ENCODE peak calls at places on chromosomes 13 and 19, in eight cellular contexts. One of them, this sample, is unnamed.

GRCh38 chr13:44815507-44816074 is 173.7 kb downstream of the NUFIP1 start:
- DNase-seq in fibroblast of lung: peak
- DNase-seq in stimulated activated CD4-positive, alpha-beta T cell treated with anti-CD3 and anti-CD28 coated beads, TNF-alpha, amount 100 ng/mL, for 4 hours: no peak
- DNase-seq in activated naive CD8-positive, alpha-beta T cell treated with anti-CD3 and anti-CD28 coated beads, Interleukin-2, amount 50 U/mL, for 24 hours: peak
- DNase-seq in cardiac muscle cell: peak
- DNase-seq in H54: peak
- DNase-seq in T1000: peak
- DNase-seq in activated CD8-positive, alpha-beta memory T cell treated with anti-CD3 and anti-CD28 coated beads for 48 hours: no peak
- DNase-seq in this sample: no peak

GRCh38 chr13:113448885-113449692 is 4.2 kb downstream of the ADPRHL1 start:
- DNase-seq in fibroblast of lung: no peak
- DNase-seq in stimulated activated CD4-positive, alpha-beta T cell treated with anti-CD3 and anti-CD28 coated beads, TNF-alpha, amount 100 ng/mL, for 4 hours: no peak
- DNase-seq in activated naive CD8-positive, alpha-beta T cell treated with anti-CD3 and anti-CD28 coated beads, Interleukin-2, amount 50 U/mL, for 24 hours: peak
- DNase-seq in cardiac muscle cell: no peak
- DNase-seq in H54: no peak
- DNase-seq in T1000: peak
- DNase-seq in activated CD8-positive, alpha-beta memory T cell treated with anti-CD3 and anti-CD28 coated beads for 48 hours: no peak
- DNase-seq in this sample: no peak

GRCh38 chr19:29860492-29860891 is 48.7 kb downstream of the CCNE1 start:
- DNase-seq in fibroblast of lung: no peak
- DNase-seq in stimulated activated CD4-positive, alpha-beta T cell treated with anti-CD3 and anti-CD28 coated beads, TNF-alpha, amount 100 ng/mL, for 4 hours: no peak
- DNase-seq in activated naive CD8-positive, alpha-beta T cell treated with anti-CD3 and anti-CD28 coated beads, Interleukin-2, amount 50 U/mL, for 24 hours: no peak
- DNase-seq in cardiac muscle cell: no peak
- DNase-seq in H54: no peak
- DNase-seq in T1000: no peak
- DNase-seq in activated CD8-positive, alpha-beta memory T cell treated with anti-CD3 and anti-CD28 coated beads for 48 hours: no peak
- DNase-seq in this sample: no peak

GRCh38 chr13:110652231-110652730 is 36.9 kb downstream of the NAXD start:
- DNase-seq in fibroblast of lung: no peak
- DNase-seq in stimulated activated CD4-positive, alpha-beta T cell treated with anti-CD3 and anti-CD28 coated beads, TNF-alpha, amount 100 ng/mL, for 4 hours: no peak
- DNase-seq in activated naive CD8-positive, alpha-beta T cell treated with anti-CD3 and anti-CD28 coated beads, Interleukin-2, amount 50 U/mL, for 24 hours: no peak
- DNase-seq in cardiac muscle cell: no peak
- DNase-seq in H54: no peak
- DNase-seq in T1000: no peak
- DNase-seq in activated CD8-positive, alpha-beta memory T cell treated with anti-CD3 and anti-CD28 coated beads for 48 hours: no peak
- DNase-seq in this sample: peak

GRCh38 chr13:109764474-109765292 is 21.7 kb downstream of the IRS2 start:
- DNase-seq in fibroblast of lung: peak
- DNase-seq in stimulated activated CD4-positive, alpha-beta T cell treated with anti-CD3 and anti-CD28 coated beads, TNF-alpha, amount 100 ng/mL, for 4 hours: no peak
- DNase-seq in activated naive CD8-positive, alpha-beta T cell treated with anti-CD3 and anti-CD28 coated beads, Interleukin-2, amount 50 U/mL, for 24 hours: peak
- DNase-seq in cardiac muscle cell: no peak
- DNase-seq in H54: no peak
- DNase-seq in T1000: no peak
- DNase-seq in activated CD8-positive, alpha-beta memory T cell treated with anti-CD3 and anti-CD28 coated beads for 48 hours: no peak
- DNase-seq in this sample: no peak

GRCh38 chr13:36211567-36211966 is 2.8 kb downstream of the SOHLH2 start:
- DNase-seq in fibroblast of lung: no peak
- DNase-seq in stimulated activated CD4-positive, alpha-beta T cell treated with anti-CD3 and anti-CD28 coated beads, TNF-alpha, amount 100 ng/mL, for 4 hours: no peak
- DNase-seq in activated naive CD8-positive, alpha-beta T cell treated with anti-CD3 and anti-CD28 coated beads, Interleukin-2, amount 50 U/mL, for 24 hours: no peak
- DNase-seq in cardiac muscle cell: no peak
- DNase-seq in H54: no peak
- DNase-seq in T1000: no peak
- DNase-seq in activated CD8-positive, alpha-beta memory T cell treated with anti-CD3 and anti-CD28 coated beads for 48 hours: no peak
- DNase-seq in this sample: no peak

GRCh38 chr19:1268392-1269064 is 604 bp upstream of the CIRBP start:
- DNase-seq in fibroblast of lung: no peak
- DNase-seq in stimulated activated CD4-positive, alpha-beta T cell treated with anti-CD3 and anti-CD28 coated beads, TNF-alpha, amount 100 ng/mL, for 4 hours: no peak
- DNase-seq in activated naive CD8-positive, alpha-beta T cell treated with anti-CD3 and anti-CD28 coated beads, Interleukin-2, amount 50 U/mL, for 24 hours: no peak
- DNase-seq in cardiac muscle cell: no peak
- DNase-seq in H54: no peak
- DNase-seq in T1000: no peak
- DNase-seq in activated CD8-positive, alpha-beta memory T cell treated with anti-CD3 and anti-CD28 coated beads for 48 hours: no peak
- DNase-seq in this sample: no peak

GRCh38 chr19:33235996-33236350 is 10.3 kb upstream of the SLC7A10 start:
- DNase-seq in fibroblast of lung: no peak
- DNase-seq in stimulated activated CD4-positive, alpha-beta T cell treated with anti-CD3 and anti-CD28 coated beads, TNF-alpha, amount 100 ng/mL, for 4 hours: no peak
- DNase-seq in activated naive CD8-positive, alpha-beta T cell treated with anti-CD3 and anti-CD28 coated beads, Interleukin-2, amount 50 U/mL, for 24 hours: no peak
- DNase-seq in cardiac muscle cell: no peak
- DNase-seq in H54: no peak
- DNase-seq in T1000: no peak
- DNase-seq in activated CD8-positive, alpha-beta memory T cell treated with anti-CD3 and anti-CD28 coated beads for 48 hours: no peak
- DNase-seq in this sample: no peak

GRCh38 chr13:44818428-44818827 is 170.8 kb downstream of the NUFIP1 start:
- DNase-seq in fibroblast of lung: no peak
- DNase-seq in stimulated activated CD4-positive, alpha-beta T cell treated with anti-CD3 and anti-CD28 coated beads, TNF-alpha, amount 100 ng/mL, for 4 hours: no peak
- DNase-seq in activated naive CD8-positive, alpha-beta T cell treated with anti-CD3 and anti-CD28 coated beads, Interleukin-2, amount 50 U/mL, for 24 hours: no peak
- DNase-seq in cardiac muscle cell: peak
- DNase-seq in H54: no peak
- DNase-seq in T1000: no peak
- DNase-seq in activated CD8-positive, alpha-beta memory T cell treated with anti-CD3 and anti-CD28 coated beads for 48 hours: no peak
- DNase-seq in this sample: no peak

GRCh38 chr19:48121066-48121465 is 10.4 kb upstream of the PLA2G4C start:
- DNase-seq in fibroblast of lung: no peak
- DNase-seq in stimulated activated CD4-positive, alpha-beta T cell treated with anti-CD3 and anti-CD28 coated beads, TNF-alpha, amount 100 ng/mL, for 4 hours: no peak
- DNase-seq in activated naive CD8-positive, alpha-beta T cell treated with anti-CD3 and anti-CD28 coated beads, Interleukin-2, amount 50 U/mL, for 24 hours: no peak
- DNase-seq in cardiac muscle cell: no peak
- DNase-seq in H54: no peak
- DNase-seq in T1000: no peak
- DNase-seq in activated CD8-positive, alpha-beta memory T cell treated with anti-CD3 and anti-CD28 coated beads for 48 hours: no peak
- DNase-seq in this sample: no peak

GRCh38 chr19:33191501-33191900 is 2.6 kb upstream of the LRP3 start:
- DNase-seq in fibroblast of lung: no peak
- DNase-seq in stimulated activated CD4-positive, alpha-beta T cell treated with anti-CD3 and anti-CD28 coated beads, TNF-alpha, amount 100 ng/mL, for 4 hours: no peak
- DNase-seq in activated naive CD8-positive, alpha-beta T cell treated with anti-CD3 and anti-CD28 coated beads, Interleukin-2, amount 50 U/mL, for 24 hours: no peak
- DNase-seq in cardiac muscle cell: no peak
- DNase-seq in H54: no peak
- DNase-seq in T1000: no peak
- DNase-seq in activated CD8-positive, alpha-beta memory T cell treated with anti-CD3 and anti-CD28 coated beads for 48 hours: no peak
- DNase-seq in this sample: no peak

GRCh38 chr13:33285420-33286124 is at the start of gene STARD13:
- DNase-seq in fibroblast of lung: peak
- DNase-seq in stimulated activated CD4-positive, alpha-beta T cell treated with anti-CD3 and anti-CD28 coated beads, TNF-alpha, amount 100 ng/mL, for 4 hours: peak
- DNase-seq in activated naive CD8-positive, alpha-beta T cell treated with anti-CD3 and anti-CD28 coated beads, Interleukin-2, amount 50 U/mL, for 24 hours: peak
- DNase-seq in cardiac muscle cell: peak
- DNase-seq in H54: peak
- DNase-seq in T1000: peak
- DNase-seq in activated CD8-positive, alpha-beta memory T cell treated with anti-CD3 and anti-CD28 coated beads for 48 hours: no peak
- DNase-seq in this sample: no peak

GRCh38 chr13:30805603-30806011 is 70.3 kb downstream of the ALOX5AP start:
- DNase-seq in fibroblast of lung: peak
- DNase-seq in stimulated activated CD4-positive, alpha-beta T cell treated with anti-CD3 and anti-CD28 coated beads, TNF-alpha, amount 100 ng/mL, for 4 hours: no peak
- DNase-seq in activated naive CD8-positive, alpha-beta T cell treated with anti-CD3 and anti-CD28 coated beads, Interleukin-2, amount 50 U/mL, for 24 hours: no peak
- DNase-seq in cardiac muscle cell: peak
- DNase-seq in H54: no peak
- DNase-seq in T1000: no peak
- DNase-seq in activated CD8-positive, alpha-beta memory T cell treated with anti-CD3 and anti-CD28 coated beads for 48 hours: no peak
- DNase-seq in this sample: no peak

GRCh38 chr19:21566073-21566472 is 60.7 kb downstream of the ZNF429 start:
- DNase-seq in fibroblast of lung: no peak
- DNase-seq in stimulated activated CD4-positive, alpha-beta T cell treated with anti-CD3 and anti-CD28 coated beads, TNF-alpha, amount 100 ng/mL, for 4 hours: no peak
- DNase-seq in activated naive CD8-positive, alpha-beta T cell treated with anti-CD3 and anti-CD28 coated beads, Interleukin-2, amount 50 U/mL, for 24 hours: no peak
- DNase-seq in cardiac muscle cell: no peak
- DNase-seq in H54: no peak
- DNase-seq in T1000: no peak
- DNase-seq in activated CD8-positive, alpha-beta memory T cell treated with anti-CD3 and anti-CD28 coated beads for 48 hours: no peak
- DNase-seq in this sample: no peak

GRCh38 chr19:3642987-3643386 is 16.4 kb upstream of the CACTIN start:
- DNase-seq in fibroblast of lung: no peak
- DNase-seq in stimulated activated CD4-positive, alpha-beta T cell treated with anti-CD3 and anti-CD28 coated beads, TNF-alpha, amount 100 ng/mL, for 4 hours: no peak
- DNase-seq in activated naive CD8-positive, alpha-beta T cell treated with anti-CD3 and anti-CD28 coated beads, Interleukin-2, amount 50 U/mL, for 24 hours: peak
- DNase-seq in cardiac muscle cell: no peak
- DNase-seq in H54: no peak
- DNase-seq in T1000: no peak
- DNase-seq in activated CD8-positive, alpha-beta memory T cell treated with anti-CD3 and anti-CD28 coated beads for 48 hours: no peak
- DNase-seq in this sample: no peak

GRCh38 chr13:66492479-66492878 is 737.7 kb downstream of the PCDH9 start:
- DNase-seq in fibroblast of lung: peak
- DNase-seq in stimulated activated CD4-positive, alpha-beta T cell treated with anti-CD3 and anti-CD28 coated beads, TNF-alpha, amount 100 ng/mL, for 4 hours: no peak
- DNase-seq in activated naive CD8-positive, alpha-beta T cell treated with anti-CD3 and anti-CD28 coated beads, Interleukin-2, amount 50 U/mL, for 24 hours: no peak
- DNase-seq in cardiac muscle cell: no peak
- DNase-seq in H54: no peak
- DNase-seq in T1000: no peak
- DNase-seq in activated CD8-positive, alpha-beta memory T cell treated with anti-CD3 and anti-CD28 coated beads for 48 hours: no peak
- DNase-seq in this sample: peak